ENCODE peak calls at places on chromosome 14, in four cellular contexts. One of them, this sample, is unnamed.

GRCh38 chr14:57031474-57031873 is 221.2 kb upstream of the OTX2 start:
- DNase-seq in T-helper 1 cell: no peak
- DNase-seq in CD4-positive, alpha-beta T cell: no peak
- DNase-seq in stimulated activated CD4-positive, alpha-beta T cell treated with anti-CD3 and anti-CD28 coated beads, Interleukin-12 subunit alpha, Interleukin-12 subunit beta, amount 100 ng/mL, for 4 hours: no peak
- DNase-seq in this sample: no peak

GRCh38 chr14:54503476-54503875 is 6.2 kb upstream of the CGRRF1 start:
- DNase-seq in stimulated activated CD4-positive, alpha-beta T cell treated with anti-CD3 and anti-CD28 coated beads, Interleukin-12 subunit alpha, Interleukin-12 subunit beta, amount 100 ng/mL, for 4 hours: no peak
- DNase-seq in T-helper 1 cell: no peak
- DNase-seq in CD4-positive, alpha-beta T cell: no peak
- DNase-seq in this sample: no peak

GRCh38 chr14:69105326-69105725 is 47.6 kb downstream of the DCAF5 start:
- DNase-seq in T-helper 1 cell: no peak
- DNase-seq in stimulated activated CD4-positive, alpha-beta T cell treated with anti-CD3 and anti-CD28 coated beads, Interleukin-12 subunit alpha, Interleukin-12 subunit beta, amount 100 ng/mL, for 4 hours: no peak
- DNase-seq in CD4-positive, alpha-beta T cell: no peak
- DNase-seq in this sample: no peak

GRCh38 chr14:104448321-104448720 is 131.2 kb upstream of the C14orf180 start:
- DNase-seq in T-helper 1 cell: no peak
- DNase-seq in CD4-positive, alpha-beta T cell: no peak
- DNase-seq in stimulated activated CD4-positive, alpha-beta T cell treated with anti-CD3 and anti-CD28 coated beads, Interleukin-12 subunit alpha, Interleukin-12 subunit beta, amount 100 ng/mL, for 4 hours: no peak
- DNase-seq in this sample: no peak

GRCh38 chr14:81137316-81137715 is 83.4 kb downstream of the GTF2A1 start:
- DNase-seq in stimulated activated CD4-positive, alpha-beta T cell treated with anti-CD3 and anti-CD28 coated beads, Interleukin-12 subunit alpha, Interleukin-12 subunit beta, amount 100 ng/mL, for 4 hours: no peak
- DNase-seq in T-helper 1 cell: no peak
- DNase-seq in CD4-positive, alpha-beta T cell: no peak
- DNase-seq in this sample: no peak

GRCh38 chr14:103151270-103151933 is 28.1 kb downstream of the TNFAIP2 start:
- DNase-seq in stimulated activated CD4-positive, alpha-beta T cell treated with anti-CD3 and anti-CD28 coated beads, Interleukin-12 subunit alpha, Interleukin-12 subunit beta, amount 100 ng/mL, for 4 hours: no peak
- DNase-seq in CD4-positive, alpha-beta T cell: no peak
- DNase-seq in T-helper 1 cell: no peak
- DNase-seq in this sample: no peak

GRCh38 chr14:55505846-55506245 is 65.4 kb upstream of the TBPL2 start:
- DNase-seq in CD4-positive, alpha-beta T cell: no peak
- DNase-seq in stimulated activated CD4-positive, alpha-beta T cell treated with anti-CD3 and anti-CD28 coated beads, Interleukin-12 subunit alpha, Interleukin-12 subunit beta, amount 100 ng/mL, for 4 hours: no peak
- DNase-seq in T-helper 1 cell: no peak
- DNase-seq in this sample: no peak

GRCh38 chr14:32028599-32028998 is 48.5 kb upstream of the ARHGAP5 start:
- DNase-seq in T-helper 1 cell: no peak
- DNase-seq in CD4-positive, alpha-beta T cell: no peak
- DNase-seq in stimulated activated CD4-positive, alpha-beta T cell treated with anti-CD3 and anti-CD28 coated beads, Interleukin-12 subunit alpha, Interleukin-12 subunit beta, amount 100 ng/mL, for 4 hours: no peak
- DNase-seq in this sample: no peak

This sample was measured in T-helper 22 cell.